ENCODE peak calls at places on chromosomes 7 and 10, in six cellular contexts. G is transverse colon, S is kidney epithelial cell, D is astrocyte, Z is keratinocyte, N is left cardiac atrium. J is an unnamed sample.
A peak's percentile ranks its signal among the peaks of the same experiment; 100 is the strongest.

GRCh38 chr10:35412900-35413491 is 76.7 kb downstream of the CCNY start:
- DNase-seq in G (no peak), S (no peak), Z (peak; percentile 36), N (no peak), D (peak; percentile 85), J (peak; percentile 79)

GRCh38 chr7:73941836-73942551 is 81.0 kb downstream of the TMEM270 start:
- DNase-seq in S (peak; percentile 10), N (no peak), G (no peak), Z (no peak), D (peak; percentile 84), J (peak; percentile 19)

GRCh38 chr10:68828833-68829232 is 1.5 kb downstream of the STOX1 start:
- DNase-seq in Z (no peak), G (no peak), D (no peak), N (no peak), S (no peak), J (no peak)

GRCh38 chr10:51169111-51169510 is 94.8 kb downstream of the PRKG1 start:
- DNase-seq in G (no peak), Z (no peak), S (no peak), N (no peak), D (no peak), J (no peak)

GRCh38 chr7:20798694-20799121 is 12.0 kb upstream of the SP8 start:
- DNase-seq in N (no peak), S (no peak), D (no peak), G (no peak), Z (no peak), J (no peak)

GRCh38 chr7:95950698-95951097 is 178.3 kb downstream of the DYNC1I1 start:
- DNase-seq in N (no peak), S (no peak), G (no peak), Z (no peak), D (no peak), J (peak; percentile 6)

GRCh38 chr10:125028291-125028867 is 86.5 kb downstream of the ZRANB1 start:
- DNase-seq in N (no peak), D (peak; percentile 39), G (no peak), S (no peak), Z (no peak), J (peak; percentile 36)

GRCh38 chr10:17779761-17780160 is 27.8 kb downstream of the TMEM236 start:
- DNase-seq in S (no peak), G (no peak), D (no peak), Z (no peak), N (no peak), J (no peak)

GRCh38 chr7:138785587-138786437 is 12.0 kb upstream of the TMEM213 start:
- DNase-seq in G (no peak), Z (no peak), S (no peak), N (no peak), D (peak; percentile 21), J (peak; percentile 38)

GRCh38 chr10:96740579-96741281 is 20.4 kb upstream of the PIK3AP1 start:
- DNase-seq in D (no peak), G (peak; percentile 45), S (no peak), N (peak; percentile 63), Z (no peak), J (no peak)

GRCh38 chr7:158724658-158725505 is 20.3 kb upstream of the NCAPG2 start:
- DNase-seq in D (no peak), Z (no peak), S (no peak), G (no peak), N (no peak), J (no peak)

GRCh38 chr7:69871213-69871885 is 273.1 kb downstream of the AUTS2 start:
- DNase-seq in S (peak; percentile 77), Z (peak; percentile 63), G (no peak), N (no peak), D (peak; percentile 90), J (peak; percentile 57)

GRCh38 chr7:132386249-132386681 is 190.0 kb downstream of the PLXNA4 start:
- DNase-seq in Z (no peak), D (peak; percentile 66), S (no peak), N (peak; percentile 80), G (peak; percentile 50), J (no peak)

GRCh38 chr7:127905491-127906330 is 125.5 kb downstream of the LRRC4 start:
- DNase-seq in Z (no peak), D (peak; percentile 54), S (no peak), G (no peak), N (no peak), J (peak; percentile 82)

GRCh38 chr10:119395287-119396007 is 147.1 kb downstream of the RGS10 start:
- DNase-seq in Z (no peak), S (no peak), G (no peak), N (peak; percentile 79), D (peak; percentile 34), J (peak; percentile 68)

GRCh38 chr7:116271980-116272886 is 61.9 kb downstream of the TES start:
- DNase-seq in D (peak; percentile 97), G (peak; percentile 21), N (peak; percentile 33), S (peak; percentile 92), Z (peak; percentile 66), J (peak; percentile 98)

GRCh38 chr10:119090968-119091367 is 10.4 kb upstream of the EIF3A start:
- DNase-seq in S (no peak), D (peak; percentile 84), N (no peak), G (peak; percentile 50), Z (no peak), J (peak; percentile 75)

GRCh38 chr7:924541-925231 is 29.8 kb downstream of the ADAP1 start:
- DNase-seq in Z (no peak), S (no peak), N (peak; percentile 36), D (no peak), G (peak; percentile 38), J (no peak)

GRCh38 chr7:158351481-158351880 is 236.1 kb downstream of the PTPRN2 start:
- DNase-seq in Z (no peak), G (no peak), D (no peak), S (no peak), N (no peak), J (no peak)

GRCh38 chr7:68038621-68039314 is 1042.1 kb downstream of the TYW1 start:
- DNase-seq in Z (no peak), G (no peak), D (peak; percentile 74), S (peak; percentile 54), N (no peak), J (peak; percentile 21)

GRCh38 chr7:113421696-113422330 is 303.5 kb upstream of the SMIM30 start:
- DNase-seq in G (peak; percentile 77), N (peak; percentile 85), Z (peak; percentile 50), S (peak; percentile 49), D (peak; percentile 55), J (peak; percentile 80)

GRCh38 chr7:76393116-76394031 is 16.1 kb downstream of the SSC4D start:
- DNase-seq in G (peak; percentile 97), N (peak; percentile 96), D (peak; percentile 53), S (peak; percentile 48), Z (peak; percentile 54), J (peak; percentile 80)

GRCh38 chr7:107002131-107002803 is 42.2 kb upstream of the PRKAR2B start:
- DNase-seq in N (no peak), G (no peak), S (no peak), D (no peak), Z (no peak), J (peak; percentile 36)

GRCh38 chr10:99346247-99346646 is 17.1 kb downstream of the CNNM1 start:
- DNase-seq in D (peak; percentile 53), S (no peak), N (no peak), Z (no peak), G (no peak), J (peak; percentile 38)

GRCh38 chr7:142884285-142884637 is 1.3 kb downstream of the TRPV6 start:
- DNase-seq in Z (no peak), S (no peak), G (no peak), N (no peak), D (no peak), J (no peak)

GRCh38 chr10:3263082-3263481 is 90.5 kb upstream of the PITRM1 start:
- DNase-seq in D (no peak), G (no peak), N (no peak), Z (no peak), S (no peak), J (no peak)

GRCh38 chr10:102243304-102243703 is 2.0 kb upstream of the PITX3 start:
- DNase-seq in N (no peak), G (no peak), Z (no peak), S (no peak), D (peak; percentile 69), J (peak; percentile 83)